ENCODE peak calls at places on chromosome 14, in ten cellular contexts. J is stimulated activated naive CD4-positive, alpha-beta T cell; Y is T-cell; Q is CD8-positive, alpha-beta T cell; M is activated T-cell treated with anti-CD3 and anti-CD28 coated beads, Interleukin-2, amount 50 U/mL, for 72 hours; V is GM04504; A is dermis microvascular lymphatic vessel endothelial cell; E is Caki2; U is right lobe of liver; K is neural crest cell. T is an unnamed sample.

GRCh38 chr14:26389646-26390508 is 208.0 kb downstream of the NOVA1 start:
- DNase-seq in J (no peak), Y (no peak), Q (no peak), M (no peak), V (no peak), A (no peak), E (no peak), U (no peak), K (no peak), T (no peak)

GRCh38 chr14:94646481-94646880 is 34.3 kb downstream of the SERPINA3 start:
- DNase-seq in J (no peak), Y (no peak), Q (no peak), M (no peak), V (no peak), A (no peak), E (no peak), U (peak), K (no peak), T (no peak)

GRCh38 chr14:75334191-75335051 is 55.8 kb downstream of the FOS start:
- DNase-seq in J (peak), Y (peak), Q (peak), M (peak), V (no peak), A (no peak), E (no peak), U (peak), K (no peak), T (peak)

GRCh38 chr14:36271939-36272907 is 48.2 kb downstream of the MBIP start:
- DNase-seq in J (no peak), Y (no peak), Q (no peak), M (peak), V (no peak), A (no peak), E (no peak), U (no peak), K (no peak), T (no peak)

GRCh38 chr14:36067428-36068187 is 108.9 kb downstream of the PTCSC3 start:
- DNase-seq in J (no peak), Y (no peak), Q (no peak), M (no peak), V (no peak), A (no peak), E (no peak), U (no peak), K (no peak), T (no peak)

GRCh38 chr14:96167224-96168148 is 37.2 kb upstream of the BDKRB2 start:
- DNase-seq in J (no peak), Y (no peak), Q (no peak), M (no peak), V (peak), A (no peak), E (peak), U (no peak), K (no peak), T (no peak)

GRCh38 chr14:76181546-76181945 is 29.8 kb downstream of the GPATCH2L start:
- DNase-seq in J (no peak), Y (no peak), Q (no peak), M (no peak), V (no peak), A (no peak), E (no peak), U (no peak), K (no peak), T (no peak)

GRCh38 chr14:24013654-24014514 is 25.2 kb downstream of the DHRS4L2 start:
- DNase-seq in J (peak), Y (peak), Q (no peak), M (peak), V (peak), A (peak), E (peak), U (peak), K (peak), T (no peak)

GRCh38 chr14:23187925-23188324 is 4.5 kb upstream of the SLC7A8 start:
- DNase-seq in J (no peak), Y (no peak), Q (no peak), M (no peak), V (no peak), A (no peak), E (no peak), U (no peak), K (no peak), T (no peak)

GRCh38 chr14:59333668-59334067 is 131.5 kb downstream of the GPR135 start:
- DNase-seq in J (no peak), Y (no peak), Q (no peak), M (no peak), V (peak), A (peak), E (no peak), U (peak), K (no peak), T (no peak)

GRCh38 chr14:56422703-56423213 is 156.8 kb upstream of the TMEM260 start:
- DNase-seq in J (no peak), Y (no peak), Q (no peak), M (peak), V (peak), A (peak), E (peak), U (peak), K (no peak), T (peak)

GRCh38 chr14:28671425-28671824 is 95.2 kb upstream of the FOXG1 start:
- DNase-seq in J (no peak), Y (no peak), Q (no peak), M (no peak), V (no peak), A (no peak), E (no peak), U (no peak), K (no peak), T (no peak)

GRCh38 chr14:70857499-70857895 is 48.2 kb upstream of the MAP3K9 start:
- DNase-seq in J (no peak), Y (no peak), Q (no peak), M (no peak), V (no peak), A (no peak), E (no peak), U (no peak), K (no peak), T (no peak)

GRCh38 chr14:101292448-101292847 is 268.8 kb upstream of the DIO3 start:
- DNase-seq in J (no peak), Y (no peak), Q (no peak), M (no peak), V (no peak), A (no peak), E (no peak), U (no peak), K (no peak), T (no peak)

GRCh38 chr14:97975960-97976359 is 1178.8 kb downstream of the VRK1 start:
- DNase-seq in J (no peak), Y (no peak), Q (no peak), M (no peak), V (no peak), A (no peak), E (no peak), U (no peak), K (no peak), T (no peak)

GRCh38 chr14:91103116-91103515 is 10.8 kb upstream of the DGLUCY start:
- DNase-seq in J (no peak), Y (no peak), Q (no peak), M (no peak), V (no peak), A (no peak), E (no peak), U (no peak), K (no peak), T (no peak)

GRCh38 chr14:92942136-92942535 is 19.2 kb downstream of the CHGA start:
- DNase-seq in J (no peak), Y (no peak), Q (no peak), M (no peak), V (no peak), A (no peak), E (no peak), U (no peak), K (no peak), T (no peak)

GRCh38 chr14:56659964-56660551 is 80.5 kb downstream of the TMEM260 start:
- DNase-seq in J (peak), Y (no peak), Q (no peak), M (no peak), V (peak), A (peak), E (peak), U (no peak), K (no peak), T (no peak)